ENCODE peak calls at places on chromosomes 2 and 18, in nine cellular contexts. C, B, P, D, V, G, F, Y and W are unnamed samples.

GRCh38 chr18:48544661-48545415 is 6.0 kb downstream of the CTIF start:
- DNase-seq in B (no peak), F (no peak), D (no peak), Y (no peak), G (no peak), P (no peak), C (no peak), V (peak; percentile 35), W (no peak)

GRCh38 chr2:141522702-141523101 is 608.1 kb downstream of the LRP1B start:
- DNase-seq in V (no peak), C (no peak), B (no peak), D (no peak), P (no peak), Y (no peak), G (no peak), F (no peak), W (no peak)

GRCh38 chr2:172445851-172446250 is 18.5 kb downstream of the ITGA6 start:
- DNase-seq in C (no peak), G (peak; percentile 62), V (no peak), B (no peak), Y (peak; percentile 48), F (no peak), P (no peak), D (peak; percentile 37), W (no peak)

GRCh38 chr2:195322324-195322723 is 334.7 kb upstream of the SLC39A10 start:
- DNase-seq in D (no peak), B (peak; percentile 70), G (no peak), Y (no peak), V (no peak), F (no peak), C (no peak), P (no peak), W (no peak)

GRCh38 chr2:133737597-133737996 is 169.3 kb upstream of the NCKAP5 start:
- DNase-seq in P (no peak), B (no peak), D (no peak), C (no peak), G (no peak), V (no peak), F (no peak), Y (no peak), W (no peak)

GRCh38 chr2:96325884-96326255 is 753 bp downstream of the ITPRIPL1 start:
- DNase-seq in B (no peak), G (no peak), D (no peak), C (no peak), F (no peak), V (no peak), P (no peak), Y (peak; percentile 14), W (no peak)

GRCh38 chr2:108614043-108614435 is 79.8 kb downstream of the LIMS1 start:
- DNase-seq in P (no peak), D (no peak), B (no peak), F (no peak), V (no peak), G (no peak), Y (no peak), C (no peak), W (no peak)

GRCh38 chr2:196935421-196935820 is 8.9 kb upstream of the PGAP1 start:
- DNase-seq in V (no peak), C (no peak), F (no peak), D (no peak), B (no peak), P (no peak), Y (no peak), G (no peak), W (no peak)

GRCh38 chr2:182416861-182417260 is 10.0 kb downstream of the PDE1A start:
- DNase-seq in Y (no peak), B (no peak), C (no peak), D (no peak), P (no peak), G (no peak), F (no peak), V (no peak), W (no peak)

GRCh38 chr2:240825476-240825875 is 5.5 kb upstream of the KIF1A start:
- DNase-seq in C (no peak), D (no peak), G (no peak), F (no peak), P (no peak), B (no peak), Y (no peak), V (no peak), W (no peak)

GRCh38 chr18:53687002-53687401 is 537.5 kb downstream of the MBD2 start:
- DNase-seq in C (no peak), Y (no peak), V (no peak), B (no peak), D (no peak), G (no peak), P (no peak), F (no peak), W (no peak)

GRCh38 chr18:4068552-4069158 is 386.5 kb downstream of the DLGAP1 start:
- DNase-seq in B (peak; percentile 40), Y (peak; percentile 45), D (peak; percentile 60), P (no peak), F (peak; percentile 51), V (no peak), C (no peak), G (peak; percentile 56), W (peak; percentile 20)

GRCh38 chr2:101185656-101186055 is 34.5 kb upstream of the TBC1D8 start:
- DNase-seq in G (no peak), F (no peak), B (no peak), P (no peak), D (no peak), C (no peak), V (no peak), Y (no peak), W (no peak)
- H3K27ac ChIP-seq in G (no peak overlapping the region), F (no peak overlapping the region), B (no peak overlapping the region), P (no peak overlapping the region), D (no peak overlapping the region), C (no peak overlapping the region), V (no peak overlapping the region), Y (no peak overlapping the region), W (no peak overlapping the region)

GRCh38 chr2:43459455-43459854 is 136.4 kb downstream of the THADA start:
- DNase-seq in P (no peak), F (no peak), B (no peak), V (no peak), C (no peak), G (peak; percentile 78), Y (no peak), D (peak; percentile 69), W (no peak)

GRCh38 chr2:43462866-43463641 is 132.8 kb downstream of the THADA start:
- DNase-seq in Y (peak; percentile 38), P (no peak), G (no peak), D (no peak), C (no peak), F (no peak), V (no peak), B (peak; percentile 59), W (no peak)

GRCh38 chr2:43460141-43460540 is 135.7 kb downstream of the THADA start:
- DNase-seq in C (no peak), D (no peak), B (no peak), P (no peak), G (no peak), F (no peak), Y (no peak), V (no peak), W (no peak)

GRCh38 chr2:43461461-43462073 is 134.3 kb downstream of the THADA start:
- DNase-seq in F (no peak), B (no peak), C (no peak), V (no peak), Y (no peak), P (no peak), D (no peak), G (no peak), W (no peak)

DNA sequence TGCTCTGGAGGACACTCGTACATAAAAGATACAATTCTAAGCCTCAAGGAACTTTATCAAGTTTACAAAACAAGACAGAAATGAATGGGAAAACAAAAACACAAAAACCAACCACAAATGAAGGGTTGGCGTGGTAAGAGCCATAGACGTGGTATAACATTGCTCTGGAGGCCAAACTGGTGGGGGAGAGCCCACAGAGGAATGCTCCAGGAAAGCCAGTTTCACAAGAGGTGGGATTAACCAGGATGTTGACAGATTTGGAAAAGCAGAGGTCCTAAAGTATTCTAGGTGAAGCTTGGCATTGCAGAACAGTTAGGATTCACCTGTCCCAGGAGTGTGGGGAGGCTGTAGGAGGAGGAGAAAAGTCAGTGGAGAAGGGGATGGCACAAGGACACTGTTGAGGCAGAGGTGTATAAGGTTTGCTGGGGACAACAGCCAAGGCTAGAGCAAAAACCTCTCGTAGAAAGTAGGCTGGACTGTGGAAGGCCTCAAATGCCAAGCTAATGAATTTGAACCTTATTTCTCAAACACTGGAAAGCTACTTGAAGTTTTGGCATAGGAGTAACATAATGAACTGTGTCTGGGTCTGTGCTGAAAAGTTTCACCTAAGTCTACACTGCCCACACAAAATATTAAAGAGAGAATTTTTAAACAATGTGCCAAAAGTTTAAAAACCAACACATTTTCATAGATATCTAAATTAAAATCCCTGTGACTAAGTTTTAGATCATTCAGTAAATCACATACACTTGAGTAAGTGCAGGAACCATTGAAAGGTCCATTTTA is 135.0 kb downstream of the THADA start:
- DNase-seq in D (peak; percentile 60), Y (no peak), F (no peak), P (no peak), V (no peak), G (no peak), C (no peak), B (no peak), W (no peak)
- H3K27ac ChIP-seq in D (no peak overlapping the region), Y (no peak overlapping the region), F (peak overlapping the region; percentile 6), P (no peak overlapping the region), V (no peak overlapping the region), G (no peak overlapping the region), C (peak overlapping the region; percentile 80), B (no peak overlapping the region), W (no peak overlapping the region)

GRCh38 chr2:118146315-118147283 is 58.3 kb downstream of the INSIG2 start:
- DNase-seq in Y (no peak), C (no peak), P (no peak), F (no peak), G (no peak), D (no peak), B (no peak), V (no peak), W (no peak)

GRCh38 chr2:118145806-118146205 is 57.5 kb downstream of the INSIG2 start:
- DNase-seq in P (no peak), G (no peak), Y (no peak), F (no peak), D (no peak), V (no peak), C (no peak), B (no peak), W (no peak)

GRCh38 chr2:118148809-118149208 is 60.5 kb downstream of the INSIG2 start:
- DNase-seq in G (no peak), C (no peak), B (no peak), Y (no peak), P (no peak), F (no peak), D (peak; percentile 8), V (no peak), W (no peak)

GRCh38 chr2:118150294-118150693 is 62.0 kb downstream of the INSIG2 start:
- DNase-seq in D (no peak), Y (no peak), F (no peak), C (no peak), V (no peak), G (no peak), B (no peak), P (no peak), W (no peak)

GRCh38 chr2:118148133-118148532 is 59.9 kb downstream of the INSIG2 start:
- DNase-seq in P (no peak), Y (no peak), F (no peak), G (no peak), D (no peak), B (no peak), V (no peak), C (no peak), W (no peak)
- H3K27ac ChIP-seq in P (no peak overlapping the region), Y (no peak overlapping the region), F (no peak overlapping the region), G (no peak overlapping the region), D (no peak overlapping the region), B (no peak overlapping the region), V (no peak overlapping the region), C (no peak overlapping the region), W (no peak overlapping the region)

GRCh38 chr2:119307419-119308140 is 59.1 kb downstream of the C2orf76 start:
- DNase-seq in P (no peak), D (no peak), B (no peak), Y (no peak), V (no peak), G (no peak), C (no peak), F (no peak), W (no peak)
- H3K27ac ChIP-seq in P (peak overlapping the region; percentile 82), D (no peak overlapping the region), B (no peak overlapping the region), Y (peak overlapping the region; percentile 14), V (no peak overlapping the region), G (no peak overlapping the region), C (no peak overlapping the region), F (no peak overlapping the region), W (no peak overlapping the region)